ENCODE peak calls at places on chromosomes 6 and 20, in six cellular contexts. V, S, C, X, P and I are unnamed samples.

GRCh38 chr6:11675610-11676009 is 103.0 kb downstream of the ADTRP start:
- DNase-seq in V (no peak), C (peak; percentile 12), P (no peak), S (no peak), X (no peak), I (no peak)

GRCh38 chr6:73388800-73389512 is 5.7 kb upstream of the DDX43 start:
- DNase-seq in V (peak; percentile 58), X (peak; percentile 70), C (peak; percentile 68), P (peak; percentile 76), S (peak; percentile 67), I (no peak)

GRCh38 chr6:36610041-36610440 is 15.9 kb downstream of the SRSF3 start:
- DNase-seq in V (no peak), P (no peak), C (no peak), X (peak; percentile 9), S (peak; percentile 47), I (peak; percentile 65)

GRCh38 chr6:98526465-98526864 is 307.9 kb upstream of the POU3F2 start:
- DNase-seq in P (no peak), C (no peak), X (no peak), V (no peak), S (no peak), I (no peak)

GRCh38 chr6:24631671-24632070 is 14.3 kb downstream of the KIAA0319 start:
- DNase-seq in C (no peak), X (no peak), P (no peak), S (no peak), V (no peak), I (no peak)

GRCh38 chr6:72621243-72622093 is at the start of gene KCNQ5:
- DNase-seq in V (no peak), S (no peak), C (peak; percentile 8), P (peak; percentile 32), X (peak; percentile 23), I (peak; percentile 57)

GRCh38 chr20:1045860-1046418 is 43.8 kb upstream of the RSPO4 start:
- DNase-seq in S (no peak), C (no peak), X (no peak), V (no peak), P (no peak), I (no peak)

GRCh38 chr6:163118941-163119340 is 295.6 kb upstream of the QKI start:
- DNase-seq in V (no peak), S (no peak), C (no peak), P (no peak), X (no peak), I (no peak)

GRCh38 chr6:88349511-88349910 is 183.4 kb upstream of the CNR1 start:
- DNase-seq in S (no peak), P (no peak), V (no peak), C (no peak), X (no peak), I (no peak)

GRCh38 chr20:17823382-17824144 is 123.8 kb downstream of the BANF2 start:
- DNase-seq in C (peak; percentile 46), S (no peak), X (no peak), V (no peak), P (no peak), I (no peak)

GRCh38 chr6:147285087-147285855 is 81.1 kb downstream of the STXBP5 start:
- DNase-seq in S (no peak), C (no peak), P (peak; percentile 34), V (no peak), X (no peak), I (no peak)

GRCh38 chr20:53642196-53643030 is 48.8 kb upstream of the ZNF217 start:
- DNase-seq in V (peak; percentile 58), C (peak; percentile 66), S (no peak), X (peak; percentile 45), P (peak; percentile 64), I (no peak)

GRCh38 chr6:9388596-9388995 is 953.3 kb upstream of the SLC35B3 start:
- DNase-seq in P (no peak), C (no peak), X (no peak), S (no peak), V (no peak), I (no peak)

GRCh38 chr20:57157106-57157691 is 109.2 kb downstream of the BMP7 start:
- DNase-seq in V (no peak), X (no peak), S (peak; percentile 48), C (no peak), P (no peak), I (no peak)

GRCh38 chr6:126824226-126824625 is 294.2 kb upstream of the RSPO3 start:
- DNase-seq in C (no peak), S (no peak), P (no peak), V (no peak), X (no peak), I (no peak)

GRCh38 chr20:24769878-24770627 is 179.0 kb upstream of the CST7 start:
- DNase-seq in V (peak; percentile 21), X (peak; percentile 12), C (peak; percentile 4), P (no peak), S (no peak), I (peak; percentile 48)

GRCh38 chr6:82176616-82177015 is 70.9 kb downstream of the IBTK start:
- DNase-seq in V (no peak), P (no peak), C (no peak), S (no peak), X (no peak), I (no peak)

GRCh38 chr6:53664623-53665022 is 933 bp downstream of the KLHL31 start:
- DNase-seq in V (no peak), X (no peak), C (no peak), S (no peak), P (no peak), I (no peak)

GRCh38 chr6:78400076-78400475 is 467.3 kb upstream of the IRAK1BP1 start:
- DNase-seq in V (no peak), X (no peak), P (no peak), C (no peak), S (no peak), I (no peak)

GRCh38 chr6:88008821-88009220 is 38.8 kb upstream of the SPACA1 start:
- DNase-seq in S (no peak), X (no peak), C (no peak), P (no peak), V (no peak), I (no peak)

GRCh38 chr6:45026003-45026516 is 302.1 kb upstream of the RUNX2 start:
- DNase-seq in S (no peak), C (no peak), X (no peak), P (no peak), V (no peak), I (no peak)

GRCh38 chr6:169828176-169828575 is 76.8 kb downstream of the ERMARD start:
- DNase-seq in V (no peak), S (no peak), X (no peak), C (no peak), P (no peak), I (no peak)

GRCh38 chr6:145694083-145694737 is 41.1 kb downstream of the EPM2A start:
- DNase-seq in V (no peak), S (no peak), X (no peak), P (no peak), C (no peak), I (no peak)

GRCh38 chr6:127434651-127435050 is 24.5 kb downstream of the KIAA0408 start:
- DNase-seq in V (no peak), S (no peak), X (no peak), P (no peak), C (no peak), I (no peak)

GRCh38 chr6:148335582-148335981 is 7.1 kb upstream of the SASH1 start:
- DNase-seq in C (no peak), P (no peak), X (no peak), S (no peak), V (no peak), I (no peak)

GRCh38 chr6:139569561-139569960 is 195.1 kb upstream of the CITED2 start:
- DNase-seq in C (no peak), V (no peak), S (no peak), P (no peak), X (no peak), I (no peak)

GRCh38 chr6:2403546-2403945 is 158.1 kb upstream of the GMDS start:
- DNase-seq in S (no peak), P (no peak), C (peak; percentile 57), X (no peak), V (peak; percentile 59), I (no peak)

GRCh38 chr6:148747493-148748160 is 797 bp downstream of the UST start:
- DNase-seq in S (peak; percentile 78), P (no peak), C (peak; percentile 53), X (peak; percentile 64), V (peak; percentile 52), I (peak; percentile 75)

GRCh38 chr20:49768204-49769124 is 44.2 kb upstream of the SLC9A8 start:
- DNase-seq in V (peak; percentile 73), C (peak; percentile 56), X (peak; percentile 87), P (no peak), S (peak; percentile 89), I (peak; percentile 79)

GRCh38 chr6:100300221-100300736 is 164.4 kb downstream of the SIM1 start:
- DNase-seq in P (no peak), C (no peak), S (no peak), V (no peak), X (no peak), I (no peak)

GRCh38 chr20:13199279-13199678 is 21.8 kb upstream of the ISM1 start:
- DNase-seq in P (no peak), C (no peak), S (no peak), V (no peak), X (no peak), I (no peak)

GRCh38 chr6:31465718-31466117 is 32.2 kb upstream of the MICB start:
- DNase-seq in X (no peak), C (no peak), S (no peak), P (no peak), V (no peak), I (no peak)
- TF ChIP-seq POLR2A in X (no peak), C (no peak), S (no peak), P (no peak), V (no peak), I (no peak)

GRCh38 chr20:60069626-60070025 is 111.4 kb downstream of the CDH26 start:
- DNase-seq in C (no peak), V (no peak), S (peak; percentile 36), X (no peak), P (no peak), I (no peak)
- TF ChIP-seq POLR2AphosphoS5 in C (no peak), V (no peak), S (no peak), X (no peak), P (no peak), I (no peak)

GRCh38 chr20:41140226-41141133 is 3.1 kb downstream of the PLCG1 start:
- DNase-seq in P (no peak), C (peak; percentile 8), V (no peak), S (peak; percentile 68), X (no peak), I (no peak)
- TF ChIP-seq EP300 in P (no peak), C (no peak), V (no peak), S (no peak), X (no peak), I (no peak)

GRCh38 chr6:33747823-33748222 is 1.1 kb upstream of the IP6K3 start:
- DNase-seq in X (no peak), S (no peak), V (no peak), P (no peak), C (no peak), I (no peak)

GRCh38 chr6:33744895-33745546 is 1.7 kb downstream of the IP6K3 start:
- DNase-seq in C (peak; percentile 81), P (no peak), S (peak; percentile 94), X (no peak), V (no peak), I (no peak)

GRCh38 chr6:33746036-33746600 is 587 bp downstream of the IP6K3 start:
- DNase-seq in S (peak; percentile 96), V (no peak), X (no peak), C (peak; percentile 58), P (no peak), I (no peak)

GRCh38 chr6:33745558-33745957 is 1.1 kb downstream of the IP6K3 start:
- DNase-seq in P (no peak), X (no peak), C (peak; percentile 36), V (no peak), S (peak; percentile 78), I (no peak)

GRCh38 chr6:33746651-33747100 is at the start of gene IP6K3:
- DNase-seq in X (no peak), P (no peak), C (no peak), V (no peak), S (peak; percentile 86), I (no peak)
- TF ChIP-seq POLR2A in X (peak; percentile 38), P (no peak), C (peak; percentile 46), V (no peak), S (peak; percentile 62), I (no peak)